ENCODE peak calls at places on chromosomes 16 and 17, in six cellular contexts. O, N, D, X, E and R are unnamed samples.

GRCh38 chr16:23835390-23836077 is at the start of gene PRKCB:
- DNase-seq in O (peak; percentile 49), N (peak; percentile 12), D (peak; percentile 80), X (peak; percentile 90), E (peak; percentile 92), R (peak; percentile 76)

GRCh38 chr17:77096570-77097214 is 44.1 kb upstream of the SEC14L1 start:
- DNase-seq in O (peak; percentile 78), N (peak; percentile 78), D (peak; percentile 49), X (peak; percentile 62), E (peak; percentile 72), R (no peak)

GRCh38 chr17:78111727-78112507 is 16.6 kb downstream of the TMC6 start:
- DNase-seq in O (no peak), N (no peak), D (peak; percentile 22), X (no peak), E (no peak), R (no peak)

GRCh38 chr17:57541472-57542394 is 203.4 kb downstream of the CCDC182 start:
- DNase-seq in O (peak; percentile 65), N (peak; percentile 91), D (peak; percentile 82), X (no peak), E (no peak), R (no peak)

GRCh38 chr16:67258160-67258835 is 9.5 kb downstream of the SLC9A5 start:
- DNase-seq in O (peak; percentile 86), N (no peak), D (peak; percentile 16), X (no peak), E (no peak), R (no peak)

GRCh38 chr17:10612957-10613744 is 44.0 kb downstream of the MYH3 start:
- DNase-seq in O (peak; percentile 26), N (peak; percentile 12), D (no peak), X (no peak), E (no peak), R (no peak)

GRCh38 chr16:20944861-20945390 is 44.4 kb downstream of the LYRM1 start:
- DNase-seq in O (peak; percentile 7), N (peak; percentile 65), D (no peak), X (peak; percentile 72), E (peak; percentile 29), R (no peak)

GRCh38 chr16:4613636-4614570 is 785 bp downstream of the UBALD1 start:
- DNase-seq in O (peak; percentile 47), N (peak; percentile 52), D (no peak), X (peak; percentile 55), E (peak; percentile 28), R (peak; percentile 64)

GRCh38 chr17:17666111-17666714 is 15.0 kb upstream of the RAI1 start:
- DNase-seq in O (no peak), N (peak; percentile 81), D (no peak), X (no peak), E (peak; percentile 63), R (no peak)

GRCh38 chr17:78399693-78400144 is 21.3 kb downstream of the PGS1 start:
- DNase-seq in O (no peak), N (no peak), D (no peak), X (no peak), E (no peak), R (no peak)

GRCh38 chr17:50495918-50496317 is 12.3 kb upstream of the MYCBPAP start:
- DNase-seq in O (peak; percentile 30), N (peak; percentile 72), D (no peak), X (no peak), E (no peak), R (no peak)

GRCh38 chr16:15973460-15973859 is 24.0 kb downstream of the ABCC1 start:
- DNase-seq in O (peak; percentile 85), N (no peak), D (no peak), X (no peak), E (no peak), R (no peak)

GRCh38 chr17:33896309-33896708 is 358.8 kb upstream of the CCL2 start:
- DNase-seq in O (no peak), N (no peak), D (no peak), X (no peak), E (no peak), R (no peak)

GRCh38 chr17:63841350-63842172 is 924 bp downstream of the SMARCD2 start:
- DNase-seq in O (peak; percentile 59), N (peak; percentile 32), D (peak; percentile 86), X (peak; percentile 31), E (peak; percentile 61), R (peak; percentile 35)

GRCh38 chr16:66418165-66418962 is 8.7 kb upstream of the BEAN1 start:
- DNase-seq in O (no peak), N (no peak), D (no peak), X (peak; percentile 18), E (no peak), R (no peak)

GRCh38 chr17:65198653-65199382 is 61.6 kb downstream of the RGS9 start:
- DNase-seq in O (peak; percentile 74), N (peak; percentile 45), D (no peak), X (peak; percentile 75), E (peak; percentile 81), R (peak; percentile 49)

GRCh38 chr17:43905400-43905984 is 1.8 kb downstream of the MPP2 start:
- DNase-seq in O (no peak), N (no peak), D (no peak), X (no peak), E (no peak), R (no peak)

GRCh38 chr17:20092973-20093626 is 83.9 kb downstream of the SPECC1 start:
- DNase-seq in O (no peak), N (no peak), D (no peak), X (no peak), E (no peak), R (no peak)

GRCh38 chr16:81549547-81550411 is 105.2 kb downstream of the CMIP start:
- DNase-seq in O (no peak), N (no peak), D (peak; percentile 4), X (no peak), E (no peak), R (no peak)

GRCh38 chr16:19008770-19009169 is 25.0 kb downstream of the TMC7 start:
- DNase-seq in O (peak; percentile 83), N (peak; percentile 67), D (no peak), X (no peak), E (no peak), R (no peak)

GRCh38 chr16:78230832-78231231 is 131.4 kb downstream of the WWOX start:
- DNase-seq in O (no peak), N (peak; percentile 7), D (no peak), X (no peak), E (no peak), R (no peak)

GRCh38 chr17:7502171-7502847 is 18.1 kb downstream of the POLR2A start:
- DNase-seq in O (no peak), N (no peak), D (no peak), X (no peak), E (no peak), R (no peak)

GRCh38 chr16:85166699-85167588 is 54.7 kb upstream of the CIBAR2 start:
- DNase-seq in O (peak; percentile 45), N (no peak), D (peak; percentile 14), X (no peak), E (no peak), R (no peak)
- H3K4me1 ChIP-seq in O (peaks cover 16% of the 10 kb centered on the region), N (peaks cover 17% of the 10 kb centered on the region), D (peaks cover 59% of the 10 kb centered on the region), X (no peaks in the 10 kb centered on the region), E (no peaks in the 10 kb centered on the region), R (peaks cover 20% of the 10 kb centered on the region)

GRCh38 chr17:6108987-6109386 is 38.8 kb downstream of the WSCD1 start:
- DNase-seq in O (no peak), N (no peak), D (no peak), X (no peak), E (no peak), R (no peak)

GRCh38 chr17:6110592-6110991 is 40.4 kb downstream of the WSCD1 start:
- DNase-seq in O (no peak), N (peak; percentile 38), D (no peak), X (no peak), E (no peak), R (no peak)

GRCh38 chr17:6109541-6109940 is 39.4 kb downstream of the WSCD1 start:
- DNase-seq in O (no peak), N (no peak), D (no peak), X (no peak), E (no peak), R (no peak)

GRCh38 chr17:6108382-6108781 is 38.2 kb downstream of the WSCD1 start:
- DNase-seq in O (no peak), N (no peak), D (no peak), X (no peak), E (no peak), R (no peak)

GRCh38 chr17:6110088-6110487 is 39.9 kb downstream of the WSCD1 start:
- DNase-seq in O (no peak), N (no peak), D (no peak), X (no peak), E (no peak), R (no peak)
- H3K36me3 ChIP-seq in O (no peaks in the 10 kb centered on the region), N (no peaks in the 10 kb centered on the region), D (no peaks in the 10 kb centered on the region), X (no peaks in the 10 kb centered on the region), E (no peaks in the 10 kb centered on the region), R (peaks cover 5% of the 10 kb centered on the region)

GRCh38 chr17:67831268-67831667 is 6.0 kb downstream of the BPTF start:
- DNase-seq in O (no peak), N (no peak), D (no peak), X (no peak), E (no peak), R (no peak)

GRCh38 chr17:67824735-67825626 is at the start of gene BPTF:
- DNase-seq in O (peak; percentile 96), N (peak; percentile 80), D (peak; percentile 94), X (peak; percentile 93), E (peak; percentile 96), R (peak; percentile 93)

GRCh38 chr17:67833134-67833533 is 7.8 kb downstream of the BPTF start:
- DNase-seq in O (no peak), N (no peak), D (no peak), X (no peak), E (no peak), R (no peak)

GRCh38 chr17:67830440-67830839 is 5.1 kb downstream of the BPTF start:
- DNase-seq in O (no peak), N (peak; percentile 12), D (no peak), X (no peak), E (no peak), R (no peak)

DNA sequence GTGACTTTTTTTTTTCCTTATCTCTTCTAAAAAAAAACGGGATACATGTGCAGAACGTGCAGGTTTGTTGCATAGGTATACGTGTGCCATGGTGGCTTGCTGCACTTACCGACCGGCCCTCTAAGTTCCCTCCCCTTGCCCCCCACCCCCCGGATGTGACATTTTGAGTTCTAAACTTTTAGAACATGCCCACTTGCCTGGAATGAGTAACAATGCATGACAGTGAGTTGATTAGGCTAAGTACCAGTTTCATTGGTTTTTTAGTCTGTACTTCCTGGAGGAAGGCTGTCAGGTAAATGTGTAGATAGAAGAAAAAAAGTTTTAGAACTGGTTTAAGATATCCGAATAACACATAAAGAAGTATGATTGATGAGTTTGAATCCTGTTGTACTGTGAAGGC is 4.0 kb downstream of the BPTF start:
- DNase-seq in O (no peak), N (peak; percentile 19), D (no peak), X (peak; percentile 88), E (peak; percentile 69), R (no peak)
- H3K4me3 ChIP-seq in O (no peak overlapping the region), N (no peak overlapping the region), D (no peak overlapping the region), X (peak overlapping the region; percentile 75), E (peak overlapping the region; percentile 88), R (no peak overlapping the region)

DNA sequence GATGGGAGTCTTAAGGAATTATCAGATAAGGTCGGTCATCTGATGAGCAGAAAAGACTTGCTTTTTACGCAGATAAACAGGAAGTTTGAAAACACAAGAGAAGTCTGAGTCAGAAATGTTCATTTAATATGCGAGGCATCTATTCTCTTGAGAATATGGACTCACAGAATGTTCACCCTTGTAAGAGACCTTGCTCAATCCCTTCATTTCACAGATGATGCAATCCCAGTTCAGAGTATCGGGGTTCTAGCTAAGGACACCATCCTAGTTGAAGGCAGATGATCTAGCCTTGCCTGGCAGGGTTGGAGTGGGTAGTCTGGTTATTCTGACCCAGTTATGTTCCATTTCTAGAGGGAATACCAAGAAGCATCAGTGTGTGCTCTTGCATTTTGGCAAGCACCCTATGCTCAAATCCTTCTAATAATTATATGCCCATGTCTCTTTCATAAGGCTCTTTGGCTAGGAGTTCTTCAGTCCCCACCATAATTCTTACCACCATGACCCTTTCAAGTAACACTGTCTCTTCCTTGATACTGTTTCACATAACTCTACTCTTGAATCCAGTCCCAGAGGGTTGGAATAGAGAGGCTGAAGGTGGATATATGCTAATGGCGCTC is 42.5 kb downstream of the YPEL2 start:
- DNase-seq in O (peak; percentile 33), N (peak; percentile 46), D (no peak), X (peak; percentile 59), E (no peak), R (no peak)
- H3K4me1 ChIP-seq in O (peaks cover 31% of the 10 kb centered on the region), N (peaks cover 18% of the 10 kb centered on the region), D (peaks cover 98% of the 10 kb centered on the region), X (peaks cover 63% of the 10 kb centered on the region), E (peaks cover 48% of the 10 kb centered on the region), R (peaks cover 8% of the 10 kb centered on the region)